ENCODE peak calls at places on chromosome 17, in ten cellular contexts. One of them, this sample, is unnamed.

GRCh38 chr17:17147821-17148220 is 58.3 kb downstream of the PLD6 start:
- DNase-seq in NCI-H345: no peak
- DNase-seq in COR-L47: no peak
- DNase-seq in activated CD4-positive, CD25-positive, alpha-beta regulatory T cell: no peak
- DNase-seq in activated naive CD8-positive, alpha-beta T cell treated with anti-CD3 and anti-CD28 coated beads for 36 hours: no peak
- DNase-seq in AG04450: no peak
- DNase-seq in T-cell: no peak
- DNase-seq in CD4-positive, alpha-beta T cell: no peak
- DNase-seq in lung: no peak
- DNase-seq in neural progenitor cell: no peak
- DNase-seq in this sample: no peak

GRCh38 chr17:17089796-17090641 is 47.8 kb downstream of the MPRIP start:
- DNase-seq in NCI-H345: no peak
- DNase-seq in COR-L47: no peak
- DNase-seq in activated CD4-positive, CD25-positive, alpha-beta regulatory T cell: no peak
- DNase-seq in activated naive CD8-positive, alpha-beta T cell treated with anti-CD3 and anti-CD28 coated beads for 36 hours: no peak
- DNase-seq in AG04450: no peak
- DNase-seq in T-cell: no peak
- DNase-seq in CD4-positive, alpha-beta T cell: no peak
- DNase-seq in lung: no peak
- DNase-seq in neural progenitor cell: no peak
- DNase-seq in this sample: no peak

GRCh38 chr17:53724726-53725125 is 98.0 kb upstream of the KIF2B start:
- DNase-seq in NCI-H345: no peak
- DNase-seq in COR-L47: no peak
- DNase-seq in activated CD4-positive, CD25-positive, alpha-beta regulatory T cell: no peak
- DNase-seq in activated naive CD8-positive, alpha-beta T cell treated with anti-CD3 and anti-CD28 coated beads for 36 hours: no peak
- DNase-seq in AG04450: no peak
- DNase-seq in T-cell: no peak
- DNase-seq in CD4-positive, alpha-beta T cell: no peak
- DNase-seq in lung: no peak
- DNase-seq in neural progenitor cell: no peak
- DNase-seq in this sample: no peak

GRCh38 chr17:78343433-78344201 is 16.3 kb downstream of the SOCS3 start:
- DNase-seq in NCI-H345: no peak
- DNase-seq in COR-L47: no peak
- DNase-seq in activated CD4-positive, CD25-positive, alpha-beta regulatory T cell: no peak
- DNase-seq in activated naive CD8-positive, alpha-beta T cell treated with anti-CD3 and anti-CD28 coated beads for 36 hours: peak; percentile 68
- DNase-seq in AG04450: no peak
- DNase-seq in T-cell: peak; percentile 78
- DNase-seq in CD4-positive, alpha-beta T cell: peak; percentile 71
- DNase-seq in lung: peak; percentile 68
- DNase-seq in neural progenitor cell: no peak
- DNase-seq in this sample: no peak

GRCh38 chr17:81821603-81822311 is 11.3 kb downstream of the MCRIP1 start:
- DNase-seq in NCI-H345: peak; percentile 69
- DNase-seq in COR-L47: peak; percentile 90
- DNase-seq in activated CD4-positive, CD25-positive, alpha-beta regulatory T cell: no peak
- DNase-seq in activated naive CD8-positive, alpha-beta T cell treated with anti-CD3 and anti-CD28 coated beads for 36 hours: peak; percentile 48
- DNase-seq in AG04450: no peak
- DNase-seq in T-cell: no peak
- DNase-seq in CD4-positive, alpha-beta T cell: no peak
- DNase-seq in lung: peak; percentile 91
- DNase-seq in neural progenitor cell: no peak
- DNase-seq in this sample: no peak

GRCh38 chr17:58968662-58969061 is 138.0 kb downstream of the TRIM37 start:
- DNase-seq in NCI-H345: peak; percentile 23
- DNase-seq in COR-L47: no peak
- DNase-seq in activated CD4-positive, CD25-positive, alpha-beta regulatory T cell: no peak
- DNase-seq in activated naive CD8-positive, alpha-beta T cell treated with anti-CD3 and anti-CD28 coated beads for 36 hours: no peak
- DNase-seq in AG04450: no peak
- DNase-seq in T-cell: no peak
- DNase-seq in CD4-positive, alpha-beta T cell: no peak
- DNase-seq in lung: no peak
- DNase-seq in neural progenitor cell: no peak
- DNase-seq in this sample: peak; percentile 59

GRCh38 chr17:48873212-48873611 is 19.4 kb upstream of the ATP5MC1 start:
- DNase-seq in NCI-H345: no peak
- DNase-seq in COR-L47: no peak
- DNase-seq in activated CD4-positive, CD25-positive, alpha-beta regulatory T cell: no peak
- DNase-seq in activated naive CD8-positive, alpha-beta T cell treated with anti-CD3 and anti-CD28 coated beads for 36 hours: no peak
- DNase-seq in AG04450: peak; percentile 13
- DNase-seq in T-cell: no peak
- DNase-seq in CD4-positive, alpha-beta T cell: no peak
- DNase-seq in lung: no peak
- DNase-seq in neural progenitor cell: no peak
- DNase-seq in this sample: no peak

GRCh38 chr17:74513987-74514631 is 17.2 kb downstream of the CD300LB start:
- DNase-seq in NCI-H345: peak; percentile 55
- DNase-seq in COR-L47: no peak
- DNase-seq in activated CD4-positive, CD25-positive, alpha-beta regulatory T cell: no peak
- DNase-seq in activated naive CD8-positive, alpha-beta T cell treated with anti-CD3 and anti-CD28 coated beads for 36 hours: peak; percentile 64
- DNase-seq in AG04450: no peak
- DNase-seq in T-cell: peak; percentile 47
- DNase-seq in CD4-positive, alpha-beta T cell: no peak
- DNase-seq in lung: no peak
- DNase-seq in neural progenitor cell: peak; percentile 30
- DNase-seq in this sample: no peak

GRCh38 chr17:15945493-15946209 is 721 bp downstream of the ADORA2B start:
- DNase-seq in NCI-H345: no peak
- DNase-seq in COR-L47: no peak
- DNase-seq in activated CD4-positive, CD25-positive, alpha-beta regulatory T cell: no peak
- DNase-seq in activated naive CD8-positive, alpha-beta T cell treated with anti-CD3 and anti-CD28 coated beads for 36 hours: peak; percentile 44
- DNase-seq in AG04450: no peak
- DNase-seq in T-cell: no peak
- DNase-seq in CD4-positive, alpha-beta T cell: no peak
- DNase-seq in lung: no peak
- DNase-seq in neural progenitor cell: peak; percentile 56
- DNase-seq in this sample: no peak

GRCh38 chr17:46092996-46093395 is 93.9 kb downstream of the STH start:
- DNase-seq in NCI-H345: no peak
- DNase-seq in COR-L47: no peak
- DNase-seq in activated CD4-positive, CD25-positive, alpha-beta regulatory T cell: no peak
- DNase-seq in activated naive CD8-positive, alpha-beta T cell treated with anti-CD3 and anti-CD28 coated beads for 36 hours: no peak
- DNase-seq in AG04450: no peak
- DNase-seq in T-cell: no peak
- DNase-seq in CD4-positive, alpha-beta T cell: no peak
- DNase-seq in lung: no peak
- DNase-seq in neural progenitor cell: no peak
- DNase-seq in this sample: no peak

GRCh38 chr17:65629234-65629690 is 67.8 kb upstream of the AXIN2 start:
- DNase-seq in NCI-H345: peak; percentile 72
- DNase-seq in COR-L47: peak; percentile 50
- DNase-seq in activated CD4-positive, CD25-positive, alpha-beta regulatory T cell: no peak
- DNase-seq in activated naive CD8-positive, alpha-beta T cell treated with anti-CD3 and anti-CD28 coated beads for 36 hours: no peak
- DNase-seq in AG04450: no peak
- DNase-seq in T-cell: no peak
- DNase-seq in CD4-positive, alpha-beta T cell: no peak
- DNase-seq in lung: no peak
- DNase-seq in neural progenitor cell: no peak
- DNase-seq in this sample: peak; percentile 92

GRCh38 chr17:6910987-6911603 is 79.6 kb upstream of the TEKT1 start:
- DNase-seq in NCI-H345: peak; percentile 28
- DNase-seq in COR-L47: no peak
- DNase-seq in activated CD4-positive, CD25-positive, alpha-beta regulatory T cell: no peak
- DNase-seq in activated naive CD8-positive, alpha-beta T cell treated with anti-CD3 and anti-CD28 coated beads for 36 hours: no peak
- DNase-seq in AG04450: no peak
- DNase-seq in T-cell: no peak
- DNase-seq in CD4-positive, alpha-beta T cell: no peak
- DNase-seq in lung: no peak
- DNase-seq in neural progenitor cell: peak; percentile 62
- DNase-seq in this sample: peak; percentile 68

GRCh38 chr17:78717431-78717980 is 64.6 kb downstream of the CYTH1 start:
- DNase-seq in NCI-H345: peak; percentile 61
- DNase-seq in COR-L47: peak; percentile 48
- DNase-seq in activated CD4-positive, CD25-positive, alpha-beta regulatory T cell: no peak
- DNase-seq in activated naive CD8-positive, alpha-beta T cell treated with anti-CD3 and anti-CD28 coated beads for 36 hours: no peak
- DNase-seq in AG04450: no peak
- DNase-seq in T-cell: no peak
- DNase-seq in CD4-positive, alpha-beta T cell: no peak
- DNase-seq in lung: no peak
- DNase-seq in neural progenitor cell: no peak
- DNase-seq in this sample: no peak

GRCh38 chr17:82217120-82217529 is 4.5 kb upstream of the CCDC57 start:
- DNase-seq in NCI-H345: no peak
- DNase-seq in COR-L47: no peak
- DNase-seq in activated CD4-positive, CD25-positive, alpha-beta regulatory T cell: no peak
- DNase-seq in activated naive CD8-positive, alpha-beta T cell treated with anti-CD3 and anti-CD28 coated beads for 36 hours: no peak
- DNase-seq in AG04450: no peak
- DNase-seq in T-cell: no peak
- DNase-seq in CD4-positive, alpha-beta T cell: no peak
- DNase-seq in lung: no peak
- DNase-seq in neural progenitor cell: no peak
- DNase-seq in this sample: no peak

GRCh38 chr17:75876938-75877751 is 1.2 kb downstream of the TRIM47 start:
- DNase-seq in NCI-H345: no peak
- DNase-seq in COR-L47: peak; percentile 24
- DNase-seq in activated CD4-positive, CD25-positive, alpha-beta regulatory T cell: no peak
- DNase-seq in activated naive CD8-positive, alpha-beta T cell treated with anti-CD3 and anti-CD28 coated beads for 36 hours: peak; percentile 46
- DNase-seq in AG04450: peak; percentile 81
- DNase-seq in T-cell: no peak
- DNase-seq in CD4-positive, alpha-beta T cell: no peak
- DNase-seq in lung: peak; percentile 91
- DNase-seq in neural progenitor cell: peak; percentile 40
- DNase-seq in this sample: no peak

GRCh38 chr17:38447502-38448095 is 19.3 kb downstream of the ARHGAP23 start:
- DNase-seq in NCI-H345: no peak
- DNase-seq in COR-L47: no peak
- DNase-seq in activated CD4-positive, CD25-positive, alpha-beta regulatory T cell: no peak
- DNase-seq in activated naive CD8-positive, alpha-beta T cell treated with anti-CD3 and anti-CD28 coated beads for 36 hours: no peak
- DNase-seq in AG04450: no peak
- DNase-seq in T-cell: no peak
- DNase-seq in CD4-positive, alpha-beta T cell: no peak
- DNase-seq in lung: no peak
- DNase-seq in neural progenitor cell: no peak
- DNase-seq in this sample: no peak

GRCh38 chr17:74960739-74961342 is 11.7 kb downstream of the HID1 start:
- DNase-seq in NCI-H345: no peak
- DNase-seq in COR-L47: no peak
- DNase-seq in activated CD4-positive, CD25-positive, alpha-beta regulatory T cell: no peak
- DNase-seq in activated naive CD8-positive, alpha-beta T cell treated with anti-CD3 and anti-CD28 coated beads for 36 hours: peak; percentile 61
- DNase-seq in AG04450: peak; percentile 6
- DNase-seq in T-cell: peak; percentile 14
- DNase-seq in CD4-positive, alpha-beta T cell: no peak
- DNase-seq in lung: peak; percentile 62
- DNase-seq in neural progenitor cell: peak; percentile 80
- DNase-seq in this sample: no peak

GRCh38 chr17:2782030-2782429 is 14.2 kb upstream of the RAP1GAP2 start:
- DNase-seq in NCI-H345: no peak
- DNase-seq in COR-L47: no peak
- DNase-seq in activated CD4-positive, CD25-positive, alpha-beta regulatory T cell: no peak
- DNase-seq in activated naive CD8-positive, alpha-beta T cell treated with anti-CD3 and anti-CD28 coated beads for 36 hours: no peak
- DNase-seq in AG04450: peak; percentile 15
- DNase-seq in T-cell: no peak
- DNase-seq in CD4-positive, alpha-beta T cell: no peak
- DNase-seq in lung: no peak
- DNase-seq in neural progenitor cell: no peak
- DNase-seq in this sample: no peak